ENCODE peak calls at places on chromosomes 2 and 18, in nine cellular contexts. K, U, L, G, T, X, I, J and Z are unnamed samples.

GRCh38 chr2:137380610-137381009 is 583.7 kb upstream of the HNMT start:
- DNase-seq in L (no peak), X (no peak), U (no peak), K (no peak), G (no peak), J (no peak), T (no peak), I (no peak), Z (no peak)

GRCh38 chr18:70322928-70323327 is 34.1 kb downstream of the SOCS6 start:
- DNase-seq in L (no peak), J (no peak), T (no peak), U (no peak), K (no peak), I (peak), G (no peak), X (no peak), Z (no peak)

GRCh38 chr18:49784427-49785185 is 28.7 kb downstream of the ACAA2 start:
- DNase-seq in G (no peak), X (no peak), L (no peak), J (no peak), U (no peak), I (peak), K (no peak), T (no peak), Z (no peak)

GRCh38 chr18:74303936-74304335 is 11.7 kb upstream of the C18orf63 start:
- DNase-seq in G (no peak), X (no peak), T (no peak), K (no peak), U (no peak), L (no peak), I (peak), J (no peak), Z (no peak)

GRCh38 chr2:147451131-147451530 is 393.7 kb upstream of the ACVR2A start:
- DNase-seq in U (no peak), K (peak), I (no peak), T (no peak), L (no peak), G (no peak), X (no peak), J (no peak), Z (no peak)

GRCh38 chr18:48622911-48623431 is 84.1 kb downstream of the CTIF start:
- DNase-seq in X (no peak), L (no peak), T (no peak), K (no peak), J (no peak), G (no peak), U (no peak), I (no peak), Z (no peak)

GRCh38 chr2:70029814-70030409 is 57.4 kb upstream of the PCBP1 start:
- DNase-seq in X (peak), J (peak), G (no peak), K (no peak), I (peak), T (no peak), L (no peak), U (peak), Z (peak)

GRCh38 chr2:156803243-156803642 is 367.1 kb downstream of the GPD2 start:
- DNase-seq in X (no peak), L (no peak), G (peak), J (peak), T (no peak), U (peak), I (no peak), K (peak), Z (peak)

GRCh38 chr2:24272161-24272802 is 88.1 kb downstream of the ITSN2 start:
- DNase-seq in G (no peak), J (no peak), I (no peak), T (no peak), L (no peak), U (no peak), X (no peak), K (no peak), Z (no peak)

GRCh38 chr2:111182740-111183139 is 62.0 kb downstream of the BCL2L11 start:
- DNase-seq in T (no peak), I (no peak), U (no peak), G (no peak), L (no peak), X (no peak), J (no peak), K (no peak), Z (no peak)

GRCh38 chr2:159138642-159139182 is 147.8 kb downstream of the WDSUB1 start:
- DNase-seq in G (no peak), L (no peak), X (no peak), J (no peak), T (no peak), U (no peak), I (no peak), K (no peak), Z (no peak)

GRCh38 chr2:72989770-72990556 is 72.6 kb downstream of the EMX1 start:
- DNase-seq in U (peak), T (no peak), G (no peak), K (no peak), I (peak), L (no peak), X (no peak), J (no peak), Z (no peak)

GRCh38 chr2:101986804-101987740 is 4.7 kb upstream of the IL1R2 start:
- DNase-seq in J (no peak), L (no peak), K (no peak), U (no peak), G (no peak), I (no peak), T (peak), X (no peak), Z (no peak)

GRCh38 chr2:26801342-26801741 is 15.5 kb downstream of the CENPA start:
- DNase-seq in K (no peak), L (no peak), U (no peak), T (no peak), G (no peak), J (no peak), I (no peak), X (no peak), Z (no peak)

GRCh38 chr2:98560256-98560771 is 48.0 kb downstream of the COA5 start:
- DNase-seq in L (no peak), I (peak), U (peak), K (no peak), J (no peak), T (no peak), G (no peak), X (no peak), Z (no peak)

GRCh38 chr2:17749753-17750438 is 3.7 kb downstream of the SMC6 start:
- DNase-seq in K (no peak), X (no peak), L (no peak), J (no peak), U (no peak), T (no peak), G (no peak), I (no peak), Z (no peak)

GRCh38 chr2:220504890-220505564 is 877.6 kb downstream of the SLC4A3 start:
- DNase-seq in I (peak), J (no peak), L (peak), K (no peak), X (no peak), U (no peak), G (no peak), T (no peak), Z (no peak)

GRCh38 chr2:19021100-19021476 is 337.3 kb downstream of the OSR1 start:
- DNase-seq in K (no peak), X (no peak), L (no peak), G (no peak), T (no peak), I (peak), U (no peak), J (no peak), Z (no peak)

GRCh38 chr18:36798738-36799473 is 29.9 kb downstream of the TPGS2 start:
- DNase-seq in G (no peak), X (no peak), J (no peak), I (peak), L (no peak), K (no peak), T (no peak), U (no peak), Z (no peak)

GRCh38 chr18:48455555-48456478 is 46.6 kb upstream of the ZBTB7C start:
- DNase-seq in I (peak), T (peak), J (no peak), L (no peak), U (no peak), K (no peak), G (no peak), X (peak), Z (peak)

GRCh38 chr2:45675130-45675812 is 23.8 kb downstream of the PRKCE start:
- DNase-seq in X (no peak), G (peak), T (no peak), L (no peak), J (no peak), I (no peak), U (peak), K (no peak), Z (peak)

GRCh38 chr2:127105656-127106456 is 1.1 kb downstream of the BIN1 start:
- DNase-seq in L (no peak), G (peak), U (peak), J (peak), I (peak), K (peak), X (no peak), T (no peak), Z (peak)

GRCh38 chr2:238945433-238946150 is 97.7 kb downstream of the TWIST2 start:
- DNase-seq in T (no peak), G (peak), L (peak), X (no peak), J (peak), U (peak), K (no peak), I (peak), Z (peak)